ENCODE peak calls at places on chromosome 12, in seven cellular contexts. X is spleen, U is fibroblast of pulmonary artery, C is progenitor cell of endocrine pancreas, S is mesothelial cell of epicardium, I is HepG2, J is foreskin fibroblast. A is an unnamed sample.

GRCh38 chr12:94198469-94198868 is 50.1 kb downstream of the PLXNC1 start:
- DNase-seq in X (no peak), U (no peak), C (no peak), S (no peak), I (no peak), J (no peak), A (no peak)

GRCh38 chr12:79155703-79156102 is 291.1 kb downstream of the SYT1 start:
- DNase-seq in X (no peak), U (peak), C (no peak), S (no peak), I (no peak), J (peak), A (peak)

GRCh38 chr12:91988571-91988970 is 157.1 kb downstream of the BTG1 start:
- DNase-seq in X (no peak), U (no peak), C (no peak), S (no peak), I (no peak), J (no peak), A (no peak)

GRCh38 chr12:26810330-26810729 is 22.7 kb downstream of the ITPR2 start:
- DNase-seq in X (no peak), U (peak), C (no peak), S (no peak), I (no peak), J (peak), A (peak)

GRCh38 chr12:93571854-93572711 is at the start of gene SOCS2:
- DNase-seq in X (peak), U (peak), C (peak), S (peak), I (no peak), J (no peak), A (peak)

GRCh38 chr12:132190012-132190755 is 45.9 kb downstream of the NOC4L start:
- DNase-seq in X (peak), U (no peak), C (no peak), S (peak), I (no peak), J (no peak), A (peak)

GRCh38 chr12:105083551-105084105 is 630 bp downstream of the ALDH1L2 start:
- DNase-seq in X (peak), U (peak), C (no peak), S (no peak), I (no peak), J (peak), A (peak)

GRCh38 chr12:93422050-93422449 is 19.7 kb downstream of the UBE2N start:
- DNase-seq in X (no peak), U (no peak), C (no peak), S (no peak), I (no peak), J (no peak), A (no peak)

GRCh38 chr12:14256139-14256538 is 109.3 kb upstream of the ATF7IP start:
- DNase-seq in X (no peak), U (peak), C (no peak), S (no peak), I (no peak), J (no peak), A (peak)

GRCh38 chr12:92929957-92930356 is 862 bp upstream of the EEA1 start:
- DNase-seq in X (no peak), U (no peak), C (no peak), S (no peak), I (no peak), J (no peak), A (no peak)

GRCh38 chr12:122842505-122843405 is 7.5 kb downstream of the HIP1R start:
- DNase-seq in X (peak), U (no peak), C (no peak), S (no peak), I (no peak), J (no peak), A (no peak)

GRCh38 chr12:19382111-19382526 is 57.2 kb upstream of the AEBP2 start:
- DNase-seq in X (peak), U (peak), C (no peak), S (no peak), I (peak), J (peak), A (peak)

GRCh38 chr12:108087900-108088299 is 41.2 kb upstream of the WSCD2 start:
- DNase-seq in X (no peak), U (no peak), C (no peak), S (no peak), I (no peak), J (no peak), A (no peak)

GRCh38 chr12:6333566-6333965 is 8.3 kb downstream of the TNFRSF1A start:
- DNase-seq in X (peak), U (no peak), C (no peak), S (no peak), I (no peak), J (peak), A (peak)

GRCh38 chr12:131370321-131370720 is 340.6 kb upstream of the SFSWAP start:
- DNase-seq in X (no peak), U (no peak), C (no peak), S (no peak), I (no peak), J (no peak), A (no peak)

GRCh38 chr12:95282266-95282665 is 64.7 kb downstream of the VEZT start:
- DNase-seq in X (no peak), U (peak), C (no peak), S (no peak), I (no peak), J (no peak), A (no peak)

GRCh38 chr12:115528466-115528865 is 749.0 kb downstream of the MED13L start:
- DNase-seq in X (no peak), U (no peak), C (no peak), S (no peak), I (no peak), J (no peak), A (no peak)

GRCh38 chr12:11822071-11822818 is 172.8 kb downstream of the ETV6 start:
- DNase-seq in X (no peak), U (peak), C (no peak), S (peak), I (no peak), J (no peak), A (peak)

GRCh38 chr12:119902084-119902509 is 25.0 kb upstream of the CIT start:
- DNase-seq in X (peak), U (peak), C (peak), S (peak), I (peak), J (peak), A (peak)

GRCh38 chr12:94362653-94363052 is 97.0 kb downstream of the CEP83 start:
- DNase-seq in X (no peak), U (no peak), C (no peak), S (no peak), I (no peak), J (no peak), A (no peak)

GRCh38 chr12:76680940-76681339 is 83.0 kb upstream of the ZDHHC17 start:
- DNase-seq in X (no peak), U (peak), C (no peak), S (no peak), I (no peak), J (peak), A (no peak)

GRCh38 chr12:53454710-53455109 is 2.8 kb downstream of the PCBP2 start:
- DNase-seq in X (no peak), U (no peak), C (no peak), S (no peak), I (no peak), J (no peak), A (no peak)

GRCh38 chr12:1162083-1162760 is 171.2 kb downstream of the ERC1 start:
- DNase-seq in X (no peak), U (no peak), C (no peak), S (no peak), I (no peak), J (no peak), A (no peak)

GRCh38 chr12:95582230-95583058 is 31.2 kb upstream of the USP44 start:
- DNase-seq in X (no peak), U (peak), C (no peak), S (no peak), I (peak), J (peak), A (peak)

GRCh38 chr12:89351489-89352241 is 636 bp downstream of the DUSP6 start:
- DNase-seq in X (peak), U (no peak), C (peak), S (peak), I (no peak), J (no peak), A (no peak)

GRCh38 chr12:1306817-1307216 is 287.6 kb downstream of the FBXL14 start:
- DNase-seq in X (no peak), U (no peak), C (no peak), S (no peak), I (no peak), J (no peak), A (no peak)

GRCh38 chr12:6527711-6528110 is 6.6 kb upstream of the GAPDH start:
- DNase-seq in X (no peak), U (no peak), C (no peak), S (no peak), I (no peak), J (no peak), A (no peak)

GRCh38 chr12:62683724-62684501 is 217.3 kb downstream of the MON2 start:
- DNase-seq in X (no peak), U (peak), C (no peak), S (no peak), I (no peak), J (peak), A (no peak)

GRCh38 chr12:1935700-1936378 is 17.4 kb upstream of the CACNA2D4 start:
- DNase-seq in X (no peak), U (no peak), C (peak), S (no peak), I (no peak), J (no peak), A (no peak)

GRCh38 chr12:48000878-48001321 is 3.4 kb downstream of the COL2A1 start:
- DNase-seq in X (peak), U (peak), C (no peak), S (peak), I (no peak), J (peak), A (peak)

GRCh38 chr12:50110762-50111416 is 1.1 kb upstream of the COX14 start:
- DNase-seq in X (peak), U (no peak), C (no peak), S (no peak), I (peak), J (peak), A (peak)

GRCh38 chr12:52007158-52007921 is 594 bp downstream of the TAMALIN start:
- DNase-seq in X (peak), U (peak), C (no peak), S (no peak), I (no peak), J (no peak), A (no peak)

GRCh38 chr12:75480469-75480949 is at the start of gene GLIPR1:
- DNase-seq in X (peak), U (peak), C (no peak), S (peak), I (peak), J (peak), A (peak)

GRCh38 chr12:12734561-12735071 is 17.4 kb downstream of the CDKN1B start:
- DNase-seq in X (no peak), U (no peak), C (no peak), S (no peak), I (no peak), J (no peak), A (no peak)

GRCh38 chr12:6635856-6636521 is at the start of gene LPAR5:
- DNase-seq in X (peak), U (no peak), C (no peak), S (no peak), I (no peak), J (no peak), A (peak)

DNA sequence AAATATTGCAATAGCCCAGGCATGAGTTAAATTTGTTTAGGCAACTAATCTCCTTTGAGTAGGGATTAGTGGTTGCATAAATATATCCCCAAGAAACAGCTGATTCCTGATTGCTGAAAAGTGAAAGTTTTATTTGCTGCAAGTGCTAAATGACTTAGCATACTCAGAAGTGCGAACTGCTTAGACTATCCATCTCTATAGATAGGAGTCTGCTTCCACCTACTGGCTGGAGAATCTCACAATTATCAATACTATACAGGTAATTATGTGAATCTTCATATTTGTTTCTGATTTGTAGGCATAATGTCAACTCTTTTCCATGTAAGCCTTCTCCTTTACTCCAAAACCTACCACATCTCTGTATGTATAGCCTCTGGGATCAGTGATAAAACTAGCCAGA is 11.9 kb upstream of the SLCO1B3 start:
- DNase-seq in X (no peak), U (peak), C (no peak), S (no peak), I (peak), J (no peak), A (peak)
- TF ChIP-seq CTCF in X (no peak), U (no peak), C (peak), S (peak), I (peak), J (no peak), A (peak)

DNA sequence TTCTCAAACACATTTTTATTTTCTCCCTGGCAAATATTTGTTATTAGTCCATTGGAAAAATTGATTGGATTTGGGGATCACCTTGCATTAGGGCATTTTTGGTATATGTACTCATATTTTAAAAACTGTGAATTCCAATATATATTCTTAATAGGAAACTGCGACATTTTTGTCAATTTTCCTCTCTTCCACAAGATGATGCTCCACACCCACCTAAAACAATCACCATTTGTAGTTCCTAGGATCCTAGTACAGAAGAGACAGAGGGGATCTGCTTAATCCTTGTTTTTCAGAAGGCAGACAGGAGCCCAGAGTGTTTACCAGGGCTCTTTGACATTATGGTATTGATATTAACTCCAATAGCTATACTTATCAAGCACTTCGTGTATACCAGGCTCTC is 22.8 kb upstream of the OASL start:
- DNase-seq in X (no peak), U (peak), C (no peak), S (peak), I (peak), J (no peak), A (peak)
- TF ChIP-seq CTCF in X (no peak), U (peak), C (peak), S (no peak), I (peak), J (peak), A (peak)

DNA sequence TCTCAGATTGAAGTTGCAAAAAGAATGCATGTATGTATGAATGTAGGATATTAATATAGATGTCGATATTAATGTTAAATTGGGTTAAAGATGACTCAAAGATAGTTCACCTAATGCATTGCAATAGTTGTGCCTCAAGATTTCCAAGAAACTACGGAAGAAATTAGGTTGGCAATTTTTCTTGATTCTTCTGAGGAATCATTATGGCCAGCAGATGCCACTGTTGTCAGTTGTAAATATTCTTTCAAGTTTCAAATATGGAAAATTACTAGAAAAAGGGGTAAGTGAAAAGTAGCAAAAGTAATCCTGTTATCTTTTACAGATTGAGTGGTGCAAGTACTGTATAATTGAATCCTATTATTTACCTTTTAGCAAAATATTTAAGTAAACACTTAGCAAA is 202.1 kb downstream of the ADAMTS20 start:
- DNase-seq in X (no peak), U (peak), C (no peak), S (no peak), I (no peak), J (no peak), A (peak)
- TF ChIP-seq CTCF in X (no peak), U (peak), C (no peak), S (peak), I (no peak), J (peak), A (peak)

GRCh38 chr12:116760621-116761020 is 22.5 kb downstream of the RNFT2 start:
- DNase-seq in X (peak), U (no peak), C (no peak), S (no peak), I (no peak), J (no peak), A (no peak)

GRCh38 chr12:116761499-116761898 is 23.4 kb downstream of the RNFT2 start:
- DNase-seq in X (peak), U (no peak), C (no peak), S (no peak), I (no peak), J (no peak), A (no peak)

GRCh38 chr12:116765271-116765670 is 27.2 kb downstream of the RNFT2 start:
- DNase-seq in X (peak), U (no peak), C (no peak), S (no peak), I (no peak), J (no peak), A (no peak)

DNA sequence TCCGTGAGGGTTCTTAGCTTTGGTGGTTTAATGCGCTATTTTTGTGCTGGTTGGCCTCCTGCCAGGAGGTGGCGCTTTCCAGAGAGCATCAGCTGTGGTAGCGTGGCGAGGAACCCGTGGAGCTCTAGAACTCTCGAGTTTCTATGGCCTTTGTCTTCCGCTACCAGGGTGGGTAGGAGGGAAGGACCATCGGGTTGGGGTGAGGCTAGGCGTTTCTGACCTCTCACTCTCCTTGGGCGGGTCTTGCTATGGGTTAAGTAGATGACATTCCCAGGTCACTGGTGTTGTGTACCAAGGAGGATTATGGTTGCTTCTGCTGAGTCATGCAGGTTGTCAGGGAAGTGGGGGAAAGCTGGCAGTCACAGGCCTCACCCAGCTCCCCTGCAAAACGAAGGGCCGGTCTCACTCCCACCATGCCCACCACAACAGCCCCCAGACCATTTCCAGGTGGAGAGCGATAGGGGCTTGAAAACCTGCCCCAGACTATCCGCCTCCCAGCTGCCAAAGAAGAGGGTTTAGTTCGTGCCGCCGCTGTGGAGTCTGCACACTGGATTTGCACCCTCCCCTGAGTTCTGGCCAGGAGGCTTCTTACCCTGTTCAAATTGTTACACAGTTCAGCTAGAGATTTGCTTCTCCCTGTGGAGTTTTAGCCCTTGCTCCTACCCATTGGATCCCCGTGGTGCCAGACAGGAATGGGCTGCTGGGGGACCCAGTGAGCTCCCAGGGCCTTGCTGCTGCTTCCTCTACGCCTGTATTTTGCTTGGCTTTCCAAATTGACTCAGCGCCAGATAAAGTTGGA is 21.9 kb downstream of the RNFT2 start:
- DNase-seq in X (peak), U (no peak), C (no peak), S (no peak), I (no peak), J (no peak), A (no peak)
- TF ChIP-seq CTCF in X (no peak), U (no peak), C (peak), S (no peak), I (peak), J (no peak), A (no peak)

DNA sequence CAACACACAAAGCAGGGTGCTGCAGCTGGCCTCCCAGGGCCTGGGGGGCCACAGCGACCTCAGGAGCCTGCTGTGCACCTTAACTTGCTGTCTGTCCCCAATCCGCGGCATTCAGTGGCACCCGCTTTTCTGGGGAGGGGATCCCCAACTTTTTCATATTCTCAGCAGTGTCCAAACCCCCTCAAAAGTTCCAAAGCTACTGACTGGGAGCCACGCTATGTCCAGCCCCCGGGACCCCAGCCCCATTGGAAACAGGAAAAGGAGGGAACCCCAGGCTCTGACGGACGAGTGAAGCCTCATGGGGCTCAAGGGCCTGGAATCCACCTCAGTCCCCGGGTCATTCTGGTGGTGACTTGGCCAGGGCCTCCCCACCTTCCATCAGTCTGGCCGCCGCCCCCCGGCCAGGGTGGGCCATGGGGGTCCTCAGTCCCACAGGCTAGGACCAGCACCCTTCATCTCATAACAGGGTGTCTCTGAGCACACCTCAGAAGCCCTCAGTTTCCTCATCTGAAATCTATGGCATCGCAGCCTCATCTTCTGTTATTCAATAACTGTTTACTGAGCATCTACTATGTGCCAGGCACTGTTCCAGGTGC is 127.3 kb downstream of the NCOR2 start:
- DNase-seq in X (no peak), U (no peak), C (no peak), S (no peak), I (no peak), J (no peak), A (no peak)
- TF ChIP-seq CTCF in X (no peak), U (no peak), C (no peak), S (no peak), I (no peak), J (no peak), A (no peak)